ENCODE peak calls at places on chromosomes 5 and 9, in four cellular contexts. D is WTC11, A is HepG2, G is K562. Z is an unnamed sample.

GRCh38 chr9:72524820-72525539 is 3.6 kb downstream of the TMC1 start:
- DNase-seq in A (no peak), G (no peak), D (no peak), Z (no peak)

GRCh38 chr9:104748359-104749031 is 1.0 kb downstream of the NIPSNAP3A start:
- DNase-seq in G (peak), D (no peak), A (peak), Z (no peak)

GRCh38 chr9:128193469-128194096 is 2.2 kb upstream of the CIZ1 start:
- DNase-seq in G (no peak), A (no peak), D (no peak), Z (no peak)

GRCh38 chr9:117403403-117403811 is 11.4 kb downstream of the ASTN2 start:
- DNase-seq in A (no peak), G (no peak), D (no peak), Z (no peak)

GRCh38 chr5:154368041-154368800 is 77.6 kb upstream of the SAP30L start:
- DNase-seq in G (no peak), D (peak), A (peak), Z (peak)

GRCh38 chr9:33287087-33287490 is 3.2 kb upstream of the NFX1 start:
- DNase-seq in A (peak), G (peak), D (no peak), Z (peak)

GRCh38 chr5:109225695-109226094 is 184.1 kb downstream of the PJA2 start:
- DNase-seq in A (no peak), D (no peak), G (no peak), Z (no peak)

GRCh38 chr5:8057764-8058163 is 188.8 kb downstream of the MTRR start:
- DNase-seq in A (no peak), D (no peak), G (peak), Z (no peak)

GRCh38 chr9:108786756-108787663 is 68.8 kb downstream of the ACTL7B start:
- DNase-seq in G (no peak), D (no peak), A (no peak), Z (peak)

GRCh38 chr9:129869585-129870501 is 34.6 kb downstream of the USP20 start:
- DNase-seq in G (no peak), D (no peak), A (no peak), Z (no peak)

GRCh38 chr9:129968690-129969485 is 74.1 kb downstream of the FNBP1 start:
- DNase-seq in A (no peak), D (no peak), G (no peak), Z (no peak)

GRCh38 chr5:162209005-162209605 is 141.5 kb downstream of the GABRG2 start:
- DNase-seq in G (no peak), A (peak), D (peak), Z (peak)

GRCh38 chr9:99300103-99300439 is 78.0 kb downstream of the SEC61B start:
- DNase-seq in D (no peak), A (no peak), G (no peak), Z (no peak)

GRCh38 chr9:99305124-99305523 is 83.0 kb downstream of the SEC61B start:
- DNase-seq in G (no peak), A (no peak), D (no peak), Z (no peak)

GRCh38 chr9:99300603-99301002 is 78.5 kb downstream of the SEC61B start:
- DNase-seq in D (no peak), G (no peak), A (no peak), Z (no peak)

GRCh38 chr9:99305820-99306811 is 84.0 kb downstream of the SEC61B start:
- DNase-seq in A (no peak), D (no peak), G (no peak), Z (no peak)

GRCh38 chr9:99303177-99303576 is 81.1 kb downstream of the SEC61B start:
- DNase-seq in A (no peak), D (no peak), G (no peak), Z (no peak)
- TF ChIP-seq ELF4 in A (no peak), D (no peak), G (no peak), Z (no peak)

GRCh38 chr5:64486163-64486562 is 19.7 kb upstream of the RGS7BP start:
- DNase-seq in G (no peak), D (no peak), A (no peak), Z (no peak)

GRCh38 chr5:64489857-64490256 is 16.0 kb upstream of the RGS7BP start:
- DNase-seq in D (no peak), G (no peak), A (no peak), Z (no peak)

GRCh38 chr5:64487283-64487682 is 18.5 kb upstream of the RGS7BP start:
- DNase-seq in D (no peak), A (no peak), G (no peak), Z (no peak)
- TF ChIP-seq ELF4 in D (no peak), A (no peak), G (no peak), Z (no peak)

GRCh38 chr5:98072921-98073320 is 700.5 kb upstream of the RGMB start:
- DNase-seq in D (no peak), G (no peak), A (no peak), Z (no peak)

GRCh38 chr5:98064118-98064517 is 709.3 kb upstream of the RGMB start:
- DNase-seq in D (no peak), G (no peak), A (no peak), Z (no peak)

GRCh38 chr5:98066910-98067309 is 706.6 kb upstream of the RGMB start:
- DNase-seq in A (no peak), D (no peak), G (no peak), Z (no peak)

GRCh38 chr5:98065261-98065909 is 708.1 kb upstream of the RGMB start:
- DNase-seq in A (no peak), D (no peak), G (no peak), Z (no peak)

GRCh38 chr5:98069876-98070512 is 703.5 kb upstream of the RGMB start:
- DNase-seq in G (no peak), A (no peak), D (no peak), Z (no peak)
- TF ChIP-seq ELF4 in G (no peak), A (no peak), D (no peak), Z (no peak)

GRCh38 chr5:9269024-9269423 is 276.9 kb downstream of the SEMA5A start:
- DNase-seq in D (no peak), G (no peak), A (no peak), Z (no peak)
- TF ChIP-seq ELF4 in D (no peak), G (no peak), A (no peak), Z (no peak)